ENCODE peak calls at places on chromosomes 3 and 15, in eight cellular contexts. R is GM23248; X is heart right ventricle; T is colonic mucosa; E is left ventricle myocardium inferior; N is neuronal stem cell; Q is tibial artery; I is CD4-positive, alpha-beta memory T cell. C is an unnamed sample. For H3K36me3, the result is how much of the 10 kb centered on the place peaks cover.

GRCh38 chr3:11626084-11626463 is 17.6 kb downstream of the VGLL4 start:
- DNase-seq in X (no peak), I (no peak), R (no peak), N (no peak), Q (no peak), E (no peak), T (no peak), C (no peak)

GRCh38 chr3:68057637-68058320 is 403.4 kb upstream of the SUCLG2 start:
- DNase-seq in E (no peak), X (no peak), I (peak), R (no peak), T (no peak), Q (no peak), N (no peak), C (no peak)

GRCh38 chr3:66133050-66133757 is 87.6 kb upstream of the SLC25A26 start:
- DNase-seq in R (peak), T (no peak), E (no peak), I (no peak), Q (no peak), X (no peak), N (no peak), C (no peak)

GRCh38 chr15:66622677-66623076 is 56.9 kb upstream of the LCTL start:
- DNase-seq in E (no peak), I (no peak), Q (no peak), R (peak), N (no peak), T (peak), X (no peak), C (no peak)

GRCh38 chr3:31165399-31165860 is 271.0 kb upstream of the GADL1 start:
- DNase-seq in I (no peak), E (no peak), X (no peak), N (no peak), T (no peak), R (peak), Q (no peak), C (no peak)

GRCh38 chr3:142904639-142905441 is 16.0 kb upstream of the PCOLCE2 start:
- DNase-seq in T (peak), E (no peak), N (no peak), Q (no peak), I (no peak), X (no peak), R (peak), C (no peak)

GRCh38 chr15:60469893-60470641 is 8.9 kb downstream of the ICE2 start:
- DNase-seq in E (no peak), Q (no peak), I (no peak), T (no peak), R (peak), X (no peak), N (no peak), C (no peak)

GRCh38 chr15:98983333-98983732 is 24.3 kb downstream of the PGPEP1L start:
- DNase-seq in T (peak), N (no peak), R (peak), I (no peak), Q (peak), E (no peak), X (peak), C (no peak)

GRCh38 chr15:56871180-56871579 is 47.3 kb upstream of the TCF12 start:
- DNase-seq in N (no peak), I (no peak), E (no peak), T (no peak), R (peak), X (no peak), Q (no peak), C (no peak)

GRCh38 chr15:66253643-66254363 is at the start of gene MEGF11:
- DNase-seq in X (no peak), I (no peak), Q (no peak), R (peak), N (no peak), T (peak), E (peak), C (no peak)

GRCh38 chr3:105731686-105732085 is 137.1 kb downstream of the CBLB start:
- DNase-seq in N (no peak), E (no peak), R (no peak), X (no peak), I (no peak), Q (no peak), T (no peak), C (no peak)

GRCh38 chr15:86743283-86743903 is 663.7 kb downstream of the AGBL1 start:
- DNase-seq in E (peak), I (peak), R (no peak), X (peak), N (peak), Q (no peak), T (peak), C (peak)

GRCh38 chr3:157125101-157125500 is 34.8 kb downstream of the CCNL1 start:
- DNase-seq in X (no peak), Q (no peak), E (no peak), T (no peak), N (no peak), R (no peak), I (no peak), C (no peak)

GRCh38 chr3:113602256-113602655 is 69.9 kb downstream of the SIDT1 start:
- DNase-seq in E (no peak), T (no peak), I (no peak), N (no peak), R (no peak), X (no peak), Q (no peak), C (no peak)

GRCh38 chr3:190562866-190563525 is 49.1 kb downstream of the IL1RAP start:
- DNase-seq in T (no peak), I (no peak), N (no peak), R (no peak), X (no peak), E (no peak), Q (no peak), C (no peak)

GRCh38 chr3:107699682-107700081 is 176.9 kb downstream of the BBX start:
- DNase-seq in Q (no peak), N (no peak), T (no peak), R (peak), I (no peak), X (no peak), E (no peak), C (no peak)

GRCh38 chr3:122353215-122353614 is 28.2 kb downstream of the CSTA start:
- DNase-seq in T (no peak), Q (no peak), R (peak), I (no peak), X (no peak), N (no peak), E (no peak), C (no peak)

GRCh38 chr15:57527382-57528091 is 64.2 kb upstream of the MYZAP start:
- DNase-seq in T (no peak), R (peak), E (no peak), X (peak), I (peak), N (peak), Q (no peak), C (no peak)

DNA sequence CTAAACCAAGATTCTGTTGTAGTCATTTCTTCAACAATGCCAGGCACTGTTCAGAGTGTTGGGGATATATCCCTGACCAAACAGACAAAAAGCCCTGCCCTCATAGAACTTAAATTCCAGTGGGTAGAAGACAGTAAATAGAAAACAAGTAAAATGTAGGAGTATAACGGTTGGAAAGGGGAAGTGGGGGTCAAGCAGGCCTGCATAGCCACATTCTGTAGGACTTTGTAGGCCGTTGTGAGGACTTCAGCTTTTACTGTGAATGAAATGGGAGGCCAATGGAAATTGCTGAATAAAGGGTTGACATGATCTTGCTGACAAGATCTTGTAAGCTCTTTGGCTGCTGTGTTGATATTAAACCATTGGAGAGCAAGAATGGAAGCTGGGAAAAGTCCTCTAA is 1.8 kb downstream of the MRPS11 start:
- DNase-seq in R (no peak), Q (no peak), I (no peak), X (no peak), T (no peak), E (no peak), N (no peak), C (no peak)
- H3K36me3 ChIP-seq in R (under half), Q (under half), I (under half), X (under half), T (under half), E (under half), N (under half), C (half or more)

DNA sequence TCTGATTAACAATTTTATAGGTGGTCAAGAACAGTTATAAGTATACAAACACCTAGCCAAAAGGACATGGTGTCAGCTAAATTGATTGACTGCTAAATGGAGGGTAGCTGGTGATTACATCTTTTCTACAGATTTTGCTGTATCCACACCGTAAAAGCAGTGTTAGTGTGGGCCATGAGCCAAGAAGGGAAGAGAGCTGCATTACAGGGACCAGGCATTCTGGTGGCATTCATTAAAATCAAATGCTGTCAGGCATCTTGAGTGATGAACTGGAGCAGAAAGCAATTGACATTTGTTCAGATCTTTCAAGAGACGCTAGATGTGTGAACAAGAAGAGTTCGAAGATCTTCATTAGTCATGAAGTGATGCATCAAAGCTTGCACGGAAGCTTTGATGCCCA is 177.9 kb downstream of the ARPP21 start:
- DNase-seq in R (no peak), T (no peak), X (no peak), I (no peak), E (no peak), N (no peak), Q (no peak), C (no peak)
- H3K36me3 ChIP-seq in R (under half), T (under half), X (under half), I (under half), E (under half), N (under half), Q (under half), C (under half)

DNA sequence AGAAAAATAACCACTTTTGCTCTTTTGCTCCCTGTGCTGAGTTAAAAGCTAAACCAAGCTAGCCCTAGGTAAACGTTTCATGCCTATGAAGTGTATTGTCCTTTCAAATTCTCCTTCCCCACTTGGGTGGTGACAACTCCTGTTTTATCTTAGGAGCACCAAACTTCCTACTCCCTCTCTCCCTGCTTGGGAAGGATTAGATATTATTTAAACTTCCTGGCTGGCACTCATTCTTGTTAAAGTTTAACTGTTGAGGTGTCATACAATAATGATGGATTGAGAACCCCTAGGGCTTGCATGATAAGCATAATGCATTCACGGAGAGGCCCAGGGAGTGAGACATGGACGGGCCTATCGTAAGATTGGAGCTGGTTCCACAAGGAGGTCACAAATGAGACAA is 29.5 kb downstream of the B4GALT4 start:
- DNase-seq in N (no peak), Q (no peak), X (no peak), T (no peak), I (no peak), R (no peak), E (no peak), C (no peak)
- H3K36me3 ChIP-seq in N (half or more), Q (half or more), X (under half), T (under half), I (under half), R (under half), E (half or more), C (under half)

GRCh38 chr15:89381888-89382287 is 47.3 kb upstream of the POLG start:
- DNase-seq in T (no peak), X (no peak), N (no peak), R (no peak), I (no peak), E (no peak), Q (no peak), C (no peak)

GRCh38 chr15:89379818-89380217 is 45.2 kb upstream of the POLG start:
- DNase-seq in R (no peak), E (no peak), X (no peak), T (no peak), N (no peak), Q (no peak), I (no peak), C (no peak)

GRCh38 chr15:89381330-89381729 is 46.7 kb upstream of the POLG start:
- DNase-seq in I (no peak), T (no peak), E (no peak), R (no peak), Q (no peak), X (no peak), N (no peak), C (no peak)

GRCh38 chr15:89383635-89384604 is 49.3 kb upstream of the POLG start:
- DNase-seq in R (peak), N (no peak), Q (no peak), E (peak), I (no peak), X (peak), T (peak), C (no peak)

GRCh38 chr15:89382288-89382687 is 47.7 kb upstream of the POLG start:
- DNase-seq in N (no peak), R (no peak), T (no peak), E (no peak), I (no peak), Q (no peak), X (no peak), C (no peak)
- H3K36me3 ChIP-seq in N (under half), R (under half), T (under half), E (under half), I (under half), Q (under half), X (under half), C (under half)

GRCh38 chr15:92954578-92954977 is 54.5 kb downstream of the CHD2 start:
- DNase-seq in T (no peak), I (no peak), E (no peak), Q (no peak), N (no peak), R (peak), X (no peak), C (no peak)

GRCh38 chr15:92953997-92954396 is 53.9 kb downstream of the CHD2 start:
- DNase-seq in X (no peak), I (no peak), N (no peak), T (no peak), Q (no peak), R (no peak), E (no peak), C (no peak)

GRCh38 chr15:92953569-92953968 is 53.4 kb downstream of the CHD2 start:
- DNase-seq in E (no peak), T (no peak), Q (no peak), I (no peak), R (no peak), N (no peak), X (no peak), C (no peak)

GRCh38 chr15:92958105-92958504 is 58.0 kb downstream of the CHD2 start:
- DNase-seq in I (peak), E (no peak), T (no peak), R (peak), Q (no peak), X (no peak), N (no peak), C (no peak)

DNA sequence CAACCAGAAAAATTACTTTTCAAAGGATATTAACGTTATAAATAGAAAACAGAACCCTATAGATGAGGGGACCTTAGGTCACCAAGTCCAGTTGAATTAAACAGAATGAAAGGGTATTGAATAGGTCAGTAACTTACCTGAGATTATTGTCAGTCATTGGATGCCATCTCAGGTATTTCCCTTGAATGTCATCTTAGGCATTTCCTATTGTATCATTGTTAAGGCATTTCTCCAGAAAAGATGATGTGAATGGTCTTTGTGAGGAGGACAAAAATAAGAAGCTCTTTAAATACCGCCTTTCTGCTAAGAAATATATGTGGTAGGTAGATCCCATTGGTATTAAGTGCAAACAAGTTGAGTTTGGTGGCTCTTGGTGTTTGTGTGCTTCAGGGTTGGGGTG is 55.6 kb downstream of the CHD2 start:
- DNase-seq in R (no peak), I (no peak), E (no peak), Q (no peak), T (no peak), N (no peak), X (no peak), C (no peak)
- H3K36me3 ChIP-seq in R (half or more), I (half or more), E (half or more), Q (half or more), T (under half), N (half or more), X (half or more), C (half or more)

GRCh38 chr3:9782777-9783176 is 9.5 kb downstream of the TADA3 start:
- DNase-seq in T (no peak), N (no peak), E (no peak), Q (no peak), I (peak), R (no peak), X (no peak), C (no peak)
- H3K36me3 ChIP-seq in T (under half), N (half or more), E (half or more), Q (half or more), I (under half), R (under half), X (under half), C (under half)

GRCh38 chr3:64648927-64649906 is 38.6 kb downstream of the ADAMTS9 start:
- DNase-seq in X (no peak), R (no peak), N (no peak), Q (no peak), I (no peak), T (no peak), E (no peak), C (no peak)
- H3K36me3 ChIP-seq in X (under half), R (under half), N (under half), Q (under half), I (under half), T (under half), E (half or more), C (half or more)

GRCh38 chr3:15578272-15578671 is 23.1 kb downstream of the HACL1 start:
- DNase-seq in T (no peak), R (peak), X (no peak), I (no peak), N (no peak), E (no peak), Q (no peak), C (no peak)
- H3K36me3 ChIP-seq in T (under half), R (under half), X (under half), I (under half), N (half or more), E (half or more), Q (under half), C (under half)

GRCh38 chr3:98806583-98806982 is 43.4 kb downstream of the ST3GAL6 start:
- DNase-seq in T (no peak), Q (no peak), X (no peak), I (no peak), E (no peak), N (no peak), R (no peak), C (no peak)
- H3K36me3 ChIP-seq in T (under half), Q (under half), X (under half), I (under half), E (half or more), N (half or more), R (half or more), C (half or more)